ENCODE peak calls at places on chromosome 9, in five cellular contexts. One of them, this sample, is unnamed.

GRCh38 chr9:76558465-76558864 is 99.5 kb downstream of the GCNT1 start:
- DNase-seq in H1: no peak
- DNase-seq in GM12878: no peak
- DNase-seq in HCT116: no peak
- DNase-seq in HepG2: no peak
- DNase-seq in this sample: no peak

GRCh38 chr9:99894826-99895225 is 11.6 kb upstream of the STX17 start:
- DNase-seq in H1: no peak
- DNase-seq in GM12878: no peak
- DNase-seq in HepG2: no peak
- DNase-seq in HCT116: no peak
- DNase-seq in this sample: no peak

GRCh38 chr9:109182940-109183798 is 16.1 kb upstream of the FRRS1L start:
- DNase-seq in HepG2: peak; percentile 81
- DNase-seq in H1: peak; percentile 58
- DNase-seq in HCT116: peak; percentile 47
- DNase-seq in GM12878: no peak
- DNase-seq in this sample: no peak

GRCh38 chr9:76269789-76270188 is 124.4 kb downstream of the RFK start:
- DNase-seq in H1: no peak
- DNase-seq in HCT116: no peak
- DNase-seq in GM12878: no peak
- DNase-seq in HepG2: no peak
- DNase-seq in this sample: no peak

GRCh38 chr9:137582286-137582860 is 3.6 kb upstream of the DPH7 start:
- DNase-seq in HepG2: no peak
- DNase-seq in GM12878: no peak
- DNase-seq in H1: peak; percentile 66
- DNase-seq in HCT116: no peak
- DNase-seq in this sample: no peak

GRCh38 chr9:72585737-72586136 is 64.3 kb downstream of the TMC1 start:
- DNase-seq in GM12878: no peak
- DNase-seq in HCT116: no peak
- DNase-seq in HepG2: no peak
- DNase-seq in H1: no peak
- DNase-seq in this sample: no peak

GRCh38 chr9:121823451-121824169 is 172.2 kb downstream of the DAB2IP start:
- DNase-seq in HepG2: no peak
- DNase-seq in H1: peak; percentile 28
- DNase-seq in HCT116: no peak
- DNase-seq in GM12878: no peak
- DNase-seq in this sample: no peak

GRCh38 chr9:95343725-95344287 is 26.3 kb upstream of the FANCC start:
- DNase-seq in GM12878: no peak
- DNase-seq in HCT116: no peak
- DNase-seq in H1: no peak
- DNase-seq in HepG2: no peak
- DNase-seq in this sample: no peak

GRCh38 chr9:87179556-87180340 is 232.4 kb upstream of the GAS1 start:
- DNase-seq in HCT116: no peak
- DNase-seq in HepG2: no peak
- DNase-seq in H1: no peak
- DNase-seq in GM12878: no peak
- DNase-seq in this sample: no peak

GRCh38 chr9:124695280-124695890 is 75.7 kb downstream of the NR6A1 start:
- DNase-seq in GM12878: no peak
- DNase-seq in H1: no peak
- DNase-seq in HCT116: no peak
- DNase-seq in HepG2: no peak
- DNase-seq in this sample: no peak

GRCh38 chr9:108142504-108143201 is 653.1 kb upstream of the KLF4 start:
- DNase-seq in HepG2: no peak
- DNase-seq in HCT116: no peak
- DNase-seq in H1: peak; percentile 45
- DNase-seq in GM12878: no peak
- DNase-seq in this sample: peak; percentile 75

GRCh38 chr9:127915325-127915752 is 1.5 kb downstream of the ST6GALNAC4 start:
- DNase-seq in HCT116: no peak
- DNase-seq in HepG2: no peak
- DNase-seq in H1: no peak
- DNase-seq in GM12878: no peak
- DNase-seq in this sample: no peak

GRCh38 chr9:117643288-117643654 is 60.9 kb upstream of the TLR4 start:
- DNase-seq in H1: no peak
- DNase-seq in HepG2: no peak
- DNase-seq in HCT116: no peak
- DNase-seq in GM12878: no peak
- DNase-seq in this sample: no peak

GRCh38 chr9:69877852-69878507 is 57.4 kb downstream of the CFAP95 start:
- DNase-seq in H1: no peak
- DNase-seq in GM12878: no peak
- DNase-seq in HCT116: peak; percentile 22
- DNase-seq in HepG2: peak; percentile 43
- DNase-seq in this sample: peak; percentile 22

GRCh38 chr9:109171926-109172325 is 4.9 kb upstream of the FRRS1L start:
- DNase-seq in HCT116: no peak
- DNase-seq in H1: no peak
- DNase-seq in HepG2: no peak
- DNase-seq in GM12878: no peak
- DNase-seq in this sample: no peak

GRCh38 chr9:74985041-74985440 is 32.3 kb upstream of the C9orf40 start:
- DNase-seq in H1: no peak
- DNase-seq in HepG2: no peak
- DNase-seq in HCT116: no peak
- DNase-seq in GM12878: no peak
- DNase-seq in this sample: no peak

GRCh38 chr9:90169490-90169889 is 473.1 kb downstream of the DIRAS2 start:
- DNase-seq in GM12878: no peak
- DNase-seq in HepG2: peak; percentile 74
- DNase-seq in H1: no peak
- DNase-seq in HCT116: no peak
- DNase-seq in this sample: no peak

GRCh38 chr9:6564370-6564769 is 81.2 kb downstream of the GLDC start:
- DNase-seq in HCT116: no peak
- DNase-seq in GM12878: no peak
- DNase-seq in HepG2: no peak
- DNase-seq in H1: no peak
- DNase-seq in this sample: no peak

GRCh38 chr9:33227013-33227398 is 13.0 kb upstream of the SPINK4 start:
- DNase-seq in GM12878: no peak
- DNase-seq in H1: no peak
- DNase-seq in HepG2: no peak
- DNase-seq in HCT116: no peak
- DNase-seq in this sample: no peak

GRCh38 chr9:2623046-2623865 is 1.7 kb downstream of the VLDLR start:
- DNase-seq in H1: peak; percentile 74
- DNase-seq in HepG2: peak; percentile 33
- DNase-seq in HCT116: no peak
- DNase-seq in GM12878: no peak
- DNase-seq in this sample: no peak

GRCh38 chr9:132768932-132769894 is 98.9 kb downstream of the GTF3C4 start:
- DNase-seq in GM12878: peak; percentile 40
- DNase-seq in HCT116: no peak
- DNase-seq in H1: peak; percentile 72
- DNase-seq in HepG2: peak; percentile 58
- DNase-seq in this sample: peak; percentile 59

GRCh38 chr9:136671254-136671614 is 8.5 kb downstream of the EGFL7 start:
- DNase-seq in HCT116: no peak
- DNase-seq in H1: no peak
- DNase-seq in HepG2: no peak
- DNase-seq in GM12878: no peak
- DNase-seq in this sample: no peak

DNA sequence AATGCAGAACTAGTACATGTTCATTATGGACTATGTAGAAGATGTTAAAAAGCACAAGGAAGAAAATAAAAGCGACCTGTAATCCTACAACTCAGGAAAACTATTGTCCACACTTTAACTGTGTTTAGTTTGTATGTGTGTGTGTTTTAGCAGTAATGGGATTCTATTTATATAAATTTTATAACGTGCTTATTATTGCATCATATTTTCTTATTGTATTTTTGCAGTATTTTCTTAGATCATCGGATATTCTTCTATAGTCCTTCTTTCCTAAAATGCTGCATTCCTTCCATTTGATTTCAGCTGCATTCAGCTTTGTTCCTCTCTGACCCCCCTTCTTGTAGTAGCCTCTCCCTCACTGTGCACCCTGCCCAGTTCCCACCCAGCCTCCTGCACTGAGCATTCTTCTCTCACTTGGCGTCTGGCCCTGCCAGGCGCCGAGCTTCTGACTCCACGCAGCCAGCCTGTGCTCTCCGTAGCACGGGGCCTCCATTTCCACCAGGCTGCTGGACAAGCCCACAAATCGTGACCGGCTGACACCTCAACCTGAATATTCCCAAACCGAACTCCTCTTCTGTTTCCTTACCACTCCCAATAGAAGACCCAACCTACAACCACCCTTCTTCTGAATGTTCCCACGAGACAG is 39.9 kb downstream of the MVB12B start:
- DNase-seq in H1: no peak
- DNase-seq in HCT116: no peak
- DNase-seq in HepG2: no peak
- DNase-seq in GM12878: no peak
- DNase-seq in this sample: no peak
- H3K9ac ChIP-seq in H1: no peak overlapping the region
- H3K9ac ChIP-seq in HCT116: no peak overlapping the region
- H3K9ac ChIP-seq in HepG2: no peak overlapping the region
- H3K9ac ChIP-seq in GM12878: no peak overlapping the region
- H3K9ac ChIP-seq in this sample: no peak overlapping the region

GRCh38 chr9:4366649-4367330 is 66.9 kb upstream of the GLIS3 start:
- DNase-seq in H1: peak; percentile 59
- DNase-seq in GM12878: no peak
- DNase-seq in HepG2: peak; percentile 10
- DNase-seq in HCT116: peak; percentile 32
- DNase-seq in this sample: peak; percentile 59
- TF ChIP-seq ZNF274 in H1: no peak
- TF ChIP-seq ZNF274 in GM12878: no peak
- TF ChIP-seq ZNF274 in HepG2: no peak
- TF ChIP-seq ZNF274 in HCT116: no peak
- TF ChIP-seq ZNF274 in this sample: no peak

GRCh38 chr9:21546949-21547348 is 64.8 kb upstream of the IFNE start:
- DNase-seq in H1: no peak
- DNase-seq in HepG2: no peak
- DNase-seq in GM12878: no peak
- DNase-seq in HCT116: no peak
- DNase-seq in this sample: no peak

GRCh38 chr9:21543187-21543586 is 61.1 kb upstream of the IFNE start:
- DNase-seq in GM12878: no peak
- DNase-seq in HepG2: no peak
- DNase-seq in H1: no peak
- DNase-seq in HCT116: no peak
- DNase-seq in this sample: no peak

GRCh38 chr9:21542780-21543179 is 60.7 kb upstream of the IFNE start:
- DNase-seq in GM12878: no peak
- DNase-seq in HepG2: no peak
- DNase-seq in H1: no peak
- DNase-seq in HCT116: no peak
- DNase-seq in this sample: no peak
- H3K9ac ChIP-seq in GM12878: no peak overlapping the region
- H3K9ac ChIP-seq in HepG2: no peak overlapping the region
- H3K9ac ChIP-seq in H1: no peak overlapping the region
- H3K9ac ChIP-seq in HCT116: no peak overlapping the region
- H3K9ac ChIP-seq in this sample: no peak overlapping the region

DNA sequence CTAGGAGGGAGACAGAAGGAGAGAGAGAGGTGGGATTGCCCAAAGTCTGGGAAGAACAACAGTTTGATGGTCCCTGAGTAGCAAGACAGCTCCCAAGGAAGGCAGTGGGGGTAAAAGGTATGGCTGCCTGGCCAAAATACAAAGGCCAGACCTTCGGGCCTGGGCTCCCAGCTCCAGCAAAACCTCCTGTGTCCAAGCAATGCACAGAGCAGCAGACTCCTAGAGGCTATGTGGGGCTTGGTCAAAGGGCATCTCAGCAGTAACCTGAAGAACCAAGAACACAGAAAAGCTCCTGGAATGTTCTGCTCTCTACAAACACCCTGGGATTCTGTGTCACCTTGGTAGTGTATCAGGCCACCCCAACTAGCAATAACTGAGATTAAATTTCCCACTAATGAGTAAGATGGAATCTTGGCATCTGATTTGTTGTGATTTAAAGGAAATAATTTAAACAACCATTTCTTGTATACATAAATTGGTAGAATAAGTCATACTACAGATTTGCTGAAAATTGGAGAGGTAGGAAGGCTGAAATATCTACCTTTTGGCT is 158.6 kb downstream of the GLIS3 start:
- DNase-seq in GM12878: no peak
- DNase-seq in HCT116: no peak
- DNase-seq in HepG2: no peak
- DNase-seq in H1: no peak
- DNase-seq in this sample: no peak
- TF ChIP-seq ZNF274 in GM12878: no peak
- TF ChIP-seq ZNF274 in HCT116: no peak
- TF ChIP-seq ZNF274 in HepG2: no peak
- TF ChIP-seq ZNF274 in H1: no peak
- TF ChIP-seq ZNF274 in this sample: no peak